ENCODE peak calls at places on chromosome 18, in eight cellular contexts. Q is breast epithelium, K is IMR-90, V is ovary, U is mammary epithelial cell, E is left lung, A is HepG2, N is body of pancreas. O is an unnamed sample. For H3K4me1, the result is how much of the 10 kb centered on the place peaks cover.

GRCh38 chr18:67730884-67731283 is 214.4 kb upstream of the DSEL start:
- DNase-seq in K (peak), A (no peak), N (no peak), E (no peak), V (no peak), Q (no peak), U (peak), O (no peak)

GRCh38 chr18:23835506-23835905 is 146.3 kb downstream of the LAMA3 start:
- DNase-seq in N (no peak), E (no peak), V (no peak), U (no peak), Q (no peak), A (no peak), K (no peak), O (no peak)

GRCh38 chr18:57657566-57657965 is 35.9 kb upstream of the NARS1 start:
- DNase-seq in V (no peak), E (no peak), A (no peak), U (no peak), N (no peak), K (no peak), Q (no peak), O (no peak)

GRCh38 chr18:62584241-62585120 is 61.7 kb downstream of the ZCCHC2 start:
- DNase-seq in E (peak), N (peak), V (peak), Q (peak), A (peak), U (peak), K (peak), O (peak)

GRCh38 chr18:80193701-80194100 is 53.6 kb downstream of the PARD6G start:
- DNase-seq in N (no peak), Q (no peak), K (no peak), E (no peak), U (no peak), A (no peak), V (no peak), O (no peak)

GRCh38 chr18:68733693-68734092 is 18.8 kb upstream of the TMX3 start:
- DNase-seq in U (no peak), Q (no peak), V (no peak), N (no peak), E (no peak), K (peak), A (no peak), O (no peak)

GRCh38 chr18:42074704-42075103 is 119.7 kb downstream of the PIK3C3 start:
- DNase-seq in E (no peak), A (no peak), U (no peak), Q (no peak), K (no peak), V (no peak), N (no peak), O (no peak)

GRCh38 chr18:51149605-51150429 is 47.7 kb downstream of the MEX3C start:
- DNase-seq in V (no peak), U (peak), A (no peak), N (no peak), E (no peak), K (peak), Q (no peak), O (no peak)

GRCh38 chr18:46332956-46333355 is 228.8 kb downstream of the HAUS1 start:
- DNase-seq in V (no peak), Q (no peak), A (no peak), U (no peak), E (no peak), K (no peak), N (peak), O (no peak)

GRCh38 chr18:56799756-56800155 is 148.6 kb downstream of the WDR7 start:
- DNase-seq in Q (no peak), U (no peak), K (peak), N (no peak), A (no peak), E (no peak), V (no peak), O (no peak)

GRCh38 chr18:63949068-63949737 is at the start of gene HMSD:
- DNase-seq in A (no peak), Q (no peak), V (peak), K (no peak), U (peak), N (peak), E (peak), O (peak)

GRCh38 chr18:76685402-76685801 is 137.0 kb upstream of the ZNF236 start:
- DNase-seq in Q (no peak), N (no peak), V (no peak), U (no peak), A (no peak), K (no peak), E (no peak), O (no peak)

GRCh38 chr18:44959013-44959412 is 278.3 kb downstream of the SETBP1 start:
- DNase-seq in K (no peak), A (no peak), Q (no peak), N (no peak), U (no peak), V (no peak), E (no peak), O (no peak)

GRCh38 chr18:79010802-79011201 is 31.2 kb downstream of the SALL3 start:
- DNase-seq in A (no peak), N (no peak), U (no peak), E (no peak), Q (no peak), K (no peak), V (no peak), O (no peak)

GRCh38 chr18:58603365-58604067 is 25.4 kb downstream of the ALPK2 start:
- DNase-seq in Q (no peak), K (peak), A (no peak), V (no peak), U (no peak), E (no peak), N (no peak), O (no peak)

GRCh38 chr18:23515911-23516546 is 12.7 kb downstream of the RMC1 start:
- DNase-seq in N (peak), A (peak), V (peak), E (peak), U (peak), K (peak), Q (peak), O (peak)

GRCh38 chr18:8609711-8610441 is 639 bp downstream of the RAB12 start:
- DNase-seq in E (peak), K (no peak), Q (no peak), U (no peak), N (peak), A (no peak), V (peak), O (peak)

GRCh38 chr18:44510376-44510775 is 170.3 kb upstream of the SETBP1 start:
- DNase-seq in U (no peak), N (no peak), V (no peak), Q (no peak), A (no peak), E (no peak), K (no peak), O (no peak)

GRCh38 chr18:457120-457519 is 43.4 kb downstream of the COLEC12 start:
- DNase-seq in A (no peak), V (peak), E (no peak), K (peak), U (no peak), Q (no peak), N (no peak), O (peak)

GRCh38 chr18:75097491-75098225 is 111.3 kb downstream of the PTGR3 start:
- DNase-seq in K (no peak), A (no peak), N (no peak), Q (no peak), V (no peak), E (no peak), U (no peak), O (no peak)

GRCh38 chr18:12027046-12027445 is 45.7 kb downstream of the IMPA2 start:
- DNase-seq in N (peak), Q (no peak), K (no peak), E (peak), A (no peak), U (peak), V (no peak), O (peak)
- H3K4me1 ChIP-seq in N (under half), Q (under half), K (under half), E (under half), A (under half), U (under half), V (under half), O (under half)

GRCh38 chr18:5515007-5515744 is 28.6 kb downstream of the EPB41L3 start:
- DNase-seq in V (no peak), E (no peak), A (no peak), N (no peak), K (no peak), Q (no peak), U (no peak), O (no peak)
- H3K27ac ChIP-seq in V (no peak), E (peak), A (no peak), N (no peak), K (no peak), Q (no peak), U (no peak), O (peak)

GRCh38 chr18:5068856-5069255 is 128.2 kb downstream of the AKAIN1 start:
- DNase-seq in V (no peak), E (no peak), Q (no peak), U (no peak), A (no peak), N (no peak), K (no peak), O (no peak)

GRCh38 chr18:5075297-5075696 is 121.8 kb downstream of the AKAIN1 start:
- DNase-seq in Q (no peak), E (no peak), V (no peak), A (no peak), K (no peak), N (no peak), U (no peak), O (no peak)

GRCh38 chr18:5073026-5073944 is 123.8 kb downstream of the AKAIN1 start:
- DNase-seq in K (peak), V (no peak), Q (no peak), U (peak), N (peak), E (no peak), A (peak), O (no peak)
- TF ChIP-seq CTCF in K (peak), V (no peak), Q (peak), U (peak), N (peak), E (no peak), A (peak), O (peak)

GRCh38 chr18:55287935-55288868 is 299.8 kb downstream of the TCF4 start:
- DNase-seq in V (no peak), Q (no peak), N (no peak), E (no peak), K (no peak), A (no peak), U (no peak), O (no peak)

GRCh38 chr18:55287146-55287806 is 300.7 kb downstream of the TCF4 start:
- DNase-seq in U (no peak), E (no peak), K (no peak), N (no peak), A (no peak), V (no peak), Q (no peak), O (no peak)

GRCh38 chr18:55284614-55285013 is 303.4 kb downstream of the TCF4 start:
- DNase-seq in E (no peak), N (no peak), Q (no peak), A (no peak), V (no peak), K (no peak), U (no peak), O (no peak)

GRCh38 chr18:55289048-55289447 is 298.9 kb downstream of the TCF4 start:
- DNase-seq in K (no peak), V (no peak), A (no peak), Q (no peak), N (no peak), U (no peak), E (no peak), O (no peak)

GRCh38 chr18:55286257-55286825 is 301.7 kb downstream of the TCF4 start:
- DNase-seq in K (no peak), E (no peak), V (no peak), N (no peak), Q (no peak), A (no peak), U (peak), O (no peak)
- H3K4me1 ChIP-seq in K (under half), E (under half), V (under half), N (under half), Q (under half), A (under half), U (under half), O (half or more)

GRCh38 chr18:55737781-55738468 is 149.9 kb upstream of the TCF4 start:
- DNase-seq in U (no peak), V (no peak), K (no peak), A (no peak), E (no peak), N (no peak), Q (no peak), O (no peak)
- H3K27ac ChIP-seq in U (no peak), V (no peak), K (no peak), A (no peak), E (no peak), N (no peak), Q (no peak), O (no peak)

GRCh38 chr18:59628995-59629394 is 68.2 kb downstream of the CCBE1 start:
- DNase-seq in Q (no peak), V (no peak), E (no peak), U (no peak), A (no peak), N (no peak), K (peak), O (no peak)

GRCh38 chr18:59629894-59630293 is 67.3 kb downstream of the CCBE1 start:
- DNase-seq in A (no peak), Q (no peak), K (no peak), E (no peak), V (no peak), N (peak), U (no peak), O (peak)

GRCh38 chr18:59634096-59634495 is 63.1 kb downstream of the CCBE1 start:
- DNase-seq in K (no peak), A (no peak), V (no peak), N (no peak), Q (no peak), U (no peak), E (no peak), O (no peak)

GRCh38 chr18:59627414-59627813 is 69.8 kb downstream of the CCBE1 start:
- DNase-seq in U (no peak), V (no peak), Q (no peak), K (no peak), E (no peak), N (no peak), A (no peak), O (no peak)

GRCh38 chr18:59631583-59632181 is 65.5 kb downstream of the CCBE1 start:
- DNase-seq in V (no peak), K (peak), U (peak), Q (no peak), E (no peak), A (peak), N (no peak), O (no peak)
- TF ChIP-seq CTCF in V (no peak), K (peak), U (peak), Q (peak), E (peak), A (peak), N (no peak), O (peak)

DNA sequence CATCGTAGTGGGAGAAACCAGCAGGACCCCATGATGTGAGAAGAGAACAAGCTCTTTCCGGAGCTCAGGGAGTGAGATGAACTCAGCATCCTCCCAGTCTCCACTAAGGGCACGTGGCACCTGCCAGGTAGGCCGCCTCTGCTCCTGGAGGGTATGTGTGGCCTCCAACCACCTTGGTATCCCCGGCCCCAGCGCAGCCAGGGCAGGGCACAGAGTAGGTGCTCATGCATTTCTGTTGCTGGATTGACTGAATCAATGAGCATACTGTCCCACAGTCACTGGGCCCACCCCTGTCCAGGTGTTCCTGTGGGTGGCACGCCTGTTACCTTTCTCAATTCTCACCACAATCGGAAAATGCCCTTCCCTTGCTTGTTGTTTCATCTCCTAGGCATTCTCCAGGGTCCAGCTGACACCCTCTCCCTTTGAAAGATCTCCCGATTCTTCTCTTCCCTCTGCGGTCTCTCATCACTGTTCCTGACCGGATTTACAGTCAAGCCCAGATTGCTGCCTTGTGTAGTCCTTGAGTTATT is 138.5 kb upstream of the SMAD2 start:
- DNase-seq in Q (no peak), E (no peak), U (peak), A (no peak), K (no peak), V (no peak), N (no peak), O (no peak)
- H3K4me1 ChIP-seq in Q (under half), E (under half), U (under half), A (under half), K (under half), V (under half), N (under half), O (under half)

GRCh38 chr18:55579888-55580287 is 8.1 kb downstream of the TCF4 start:
- DNase-seq in V (no peak), K (no peak), Q (no peak), N (no peak), E (no peak), A (no peak), U (no peak), O (no peak)
- H3K27ac ChIP-seq in V (no peak), K (no peak), Q (no peak), N (no peak), E (no peak), A (no peak), U (no peak), O (peak)

GRCh38 chr18:10197097-10197496 is 257.3 kb upstream of the APCDD1 start:
- DNase-seq in E (peak), K (no peak), V (no peak), U (no peak), A (no peak), N (peak), Q (no peak), O (peak)

GRCh38 chr18:10193446-10193845 is 261.0 kb upstream of the APCDD1 start:
- DNase-seq in K (no peak), U (no peak), V (no peak), Q (no peak), A (no peak), N (no peak), E (no peak), O (no peak)

GRCh38 chr18:10195529-10195928 is 258.9 kb upstream of the APCDD1 start:
- DNase-seq in A (no peak), V (no peak), Q (no peak), K (no peak), N (no peak), U (no peak), E (no peak), O (no peak)

GRCh38 chr18:10190564-10190963 is 263.9 kb upstream of the APCDD1 start:
- DNase-seq in U (peak), N (no peak), Q (no peak), V (no peak), E (no peak), K (peak), A (no peak), O (no peak)

GRCh38 chr18:10194592-10194991 is 259.8 kb upstream of the APCDD1 start:
- DNase-seq in K (no peak), A (no peak), N (no peak), V (no peak), Q (no peak), U (no peak), E (no peak), O (no peak)
- TF ChIP-seq CTCF in K (no peak), A (no peak), N (no peak), V (no peak), Q (no peak), U (no peak), E (no peak), O (no peak)

GRCh38 chr18:4252840-4253239 is 202.3 kb downstream of the DLGAP1 start:
- DNase-seq in E (no peak), N (no peak), Q (no peak), A (no peak), V (no peak), U (no peak), K (no peak), O (no peak)
- H3K4me1 ChIP-seq in E (under half), N (under half), Q (under half), A (under half), V (under half), U (under half), K (under half), O (under half)

O was measured in left ventricle myocardium inferior.